ENCODE peak calls at places on chromosomes 3 and 15, in four cellular contexts. I is epithelial cell of proximal tubule, V is chondrocyte, F is HFFc6. J is an unnamed sample.

GRCh38 chr15:78537266-78537665 is 3.0 kb upstream of the PSMA4 start:
- DNase-seq in F (no peak), I (no peak), V (no peak), J (no peak)

GRCh38 chr3:100169186-100169585 is 54.9 kb upstream of the FILIP1L start:
- DNase-seq in V (no peak), I (no peak), F (no peak), J (no peak)

GRCh38 chr3:57646723-57647122 is 46.2 kb downstream of the DENND6A start:
- DNase-seq in V (no peak), F (peak; percentile 47), I (no peak), J (peak; percentile 69)

GRCh38 chr3:142225885-142226215 is 465 bp upstream of the GK5 start:
- DNase-seq in I (no peak), F (no peak), V (no peak), J (no peak)

GRCh38 chr3:87615506-87615905 is 339.1 kb upstream of the POU1F1 start:
- DNase-seq in I (no peak), V (no peak), F (no peak), J (no peak)

GRCh38 chr3:150740733-150741496 is 22.1 kb downstream of the SIAH2 start:
- DNase-seq in I (no peak), F (no peak), V (no peak), J (no peak)

GRCh38 chr3:150106752-150107428 is 136.2 kb upstream of the PFN2 start:
- DNase-seq in F (peak; percentile 93), I (no peak), V (no peak), J (peak; percentile 86)

GRCh38 chr15:33310481-33311311 is at the start of gene RYR3:
- DNase-seq in V (no peak), I (no peak), F (no peak), J (no peak)

GRCh38 chr3:64353256-64353655 is 128.0 kb upstream of the PRICKLE2 start:
- DNase-seq in F (no peak), V (no peak), I (no peak), J (peak; percentile 84)

GRCh38 chr3:153163349-153164008 is 1.5 kb downstream of the RAP2B start:
- DNase-seq in F (no peak), V (no peak), I (no peak), J (peak; percentile 52)

GRCh38 chr3:153166206-153166605 is 4.2 kb downstream of the RAP2B start:
- DNase-seq in I (no peak), F (no peak), V (no peak), J (peak; percentile 41)

GRCh38 chr3:153162513-153163348 is 705 bp downstream of the RAP2B start:
- DNase-seq in V (no peak), I (no peak), F (no peak), J (peak; percentile 47)

GRCh38 chr3:153164009-153164550 is 2.1 kb downstream of the RAP2B start:
- DNase-seq in I (no peak), V (no peak), F (no peak), J (no peak)

DNA sequence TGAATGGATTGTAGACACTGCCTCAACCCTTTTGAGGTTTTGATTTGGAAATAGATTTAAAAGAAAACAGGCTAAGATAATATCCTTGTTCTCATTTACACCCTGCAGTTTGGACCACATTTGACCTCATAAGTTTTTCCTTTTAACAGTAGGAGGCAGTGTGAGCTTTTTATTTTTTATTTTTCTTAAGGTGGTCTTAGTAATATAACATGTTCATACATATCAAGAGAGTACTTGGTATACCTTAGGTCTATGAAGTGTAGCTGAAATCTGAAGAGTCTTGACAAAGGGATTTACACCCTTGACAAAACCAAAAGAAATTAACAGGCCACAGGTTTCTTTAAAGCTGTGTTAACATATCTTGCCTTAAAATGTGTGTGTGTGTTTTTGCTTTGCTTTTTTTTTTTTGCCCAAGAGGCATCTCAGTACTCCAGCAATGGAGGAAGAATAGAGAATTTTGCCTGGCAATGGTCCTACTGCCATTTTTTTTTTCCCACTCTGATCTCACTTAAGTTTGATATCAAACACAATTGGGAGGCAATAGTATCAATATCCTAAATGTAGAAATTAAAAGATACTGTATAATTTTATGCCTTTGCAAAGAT is 3.3 kb downstream of the RAP2B start:
- DNase-seq in F (no peak), I (no peak), V (no peak), J (peak; percentile 24)
- TF ChIP-seq CTCF in F (peak; percentile 75), I (peak; percentile 38), V (peak; percentile 80), J (peak; percentile 32)

GRCh38 chr15:52798529-52799101 is 8.5 kb upstream of the ONECUT1 start:
- DNase-seq in I (no peak), V (no peak), F (no peak), J (no peak)
- TF ChIP-seq CTCF in I (no peak), V (no peak), F (no peak), J (no peak)

GRCh38 chr15:60000824-60001641 is 3.1 kb upstream of the FOXB1 start:
- DNase-seq in I (no peak), V (no peak), F (no peak), J (no peak)
- TF ChIP-seq CTCF in I (no peak), V (no peak), F (no peak), J (no peak)

GRCh38 chr15:65318870-65319356 is 14.4 kb downstream of the RNU5B-1 start:
- DNase-seq in I (no peak), V (no peak), F (peak; percentile 74), J (peak; percentile 78)
- TF ChIP-seq CTCF in I (peak; percentile 82), V (peak; percentile 91), F (peak; percentile 95), J (peak; percentile 88)

DNA sequence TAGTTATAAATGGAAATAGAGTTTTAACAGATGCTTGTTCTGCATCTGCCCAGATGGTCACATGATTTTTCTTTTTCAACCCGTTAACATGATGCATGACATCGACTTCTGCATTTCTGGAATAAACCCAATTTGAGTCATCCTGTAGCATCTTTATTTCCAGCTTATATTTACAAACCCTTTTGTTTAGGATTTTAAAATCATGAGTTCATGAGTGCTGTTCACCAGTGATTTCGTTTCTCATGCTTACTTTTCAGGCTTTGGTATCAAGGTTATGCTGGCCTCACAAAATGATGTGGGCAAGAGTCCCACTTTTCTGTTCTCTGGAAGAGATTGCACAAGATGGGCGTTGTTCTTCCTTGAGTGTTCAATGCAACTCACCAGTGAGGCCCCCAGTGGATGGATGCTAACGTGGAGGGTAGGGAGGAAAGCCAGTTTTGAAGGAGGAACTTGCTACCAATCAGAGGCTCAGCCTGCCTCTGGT is 5.2 kb downstream of the HRH1 start:
- DNase-seq in I (no peak), F (peak; percentile 84), V (no peak), J (peak; percentile 94)
- TF ChIP-seq CTCF in I (no peak), F (peak; percentile 46), V (no peak), J (peak; percentile 26)

GRCh38 chr3:109050591-109051167 is 67.3 kb downstream of the MORC1 start:
- DNase-seq in F (no peak), V (no peak), I (no peak), J (peak; percentile 5)
- TF ChIP-seq CTCF in F (peak; percentile 70), V (peak; percentile 81), I (peak; percentile 84), J (peak; percentile 45)

GRCh38 chr3:5120446-5120845 is 1.6 kb upstream of the ARL8B start:
- DNase-seq in V (no peak), I (no peak), F (no peak), J (no peak)
- TF ChIP-seq CTCF in V (no peak), I (no peak), F (no peak), J (no peak)

GRCh38 chr15:38992541-38993334 is 428.1 kb upstream of the RASGRP1 start:
- DNase-seq in V (no peak), F (no peak), I (no peak), J (peak; percentile 17)

GRCh38 chr15:38991701-38992100 is 427.1 kb upstream of the RASGRP1 start:
- DNase-seq in I (peak; percentile 78), F (no peak), V (no peak), J (no peak)

GRCh38 chr15:38996111-38996541 is 431.5 kb upstream of the RASGRP1 start:
- DNase-seq in I (peak; percentile 94), F (peak; percentile 89), V (no peak), J (peak; percentile 86)

GRCh38 chr15:38994310-38994709 is 429.7 kb upstream of the RASGRP1 start:
- DNase-seq in V (no peak), F (no peak), I (no peak), J (no peak)

GRCh38 chr15:38991126-38991525 is 426.5 kb upstream of the RASGRP1 start:
- DNase-seq in F (peak; percentile 44), V (no peak), I (no peak), J (peak; percentile 56)
- TF ChIP-seq CTCF in F (peak; percentile 77), V (peak; percentile 79), I (peak; percentile 70), J (peak; percentile 69)

GRCh38 chr3:139288266-139288821 is 55.5 kb upstream of the MRPS22 start:
- DNase-seq in I (no peak), V (peak; percentile 48), F (peak; percentile 38), J (peak; percentile 63)
- TF ChIP-seq CTCF in I (peak; percentile 46), V (no peak), F (peak; percentile 63), J (peak; percentile 34)